ENCODE peak calls at places on chromosomes 5 and 9, in five cellular contexts. V is ovary, B is hepatocyte, D is HL-60, M is cardiac muscle cell. N is an unnamed sample.

GRCh38 chr5:59348189-59348588 is 545.3 kb downstream of the PDE4D start:
- DNase-seq in D (no peak), B (no peak), M (no peak), V (no peak), N (no peak)

GRCh38 chr5:67082941-67083340 is 113.7 kb downstream of the CD180 start:
- DNase-seq in M (peak; percentile 43), V (no peak), D (no peak), B (no peak), N (no peak)

GRCh38 chr5:6822068-6822467 is 108.8 kb downstream of the TENT4A start:
- DNase-seq in B (no peak), V (no peak), M (no peak), D (no peak), N (peak; percentile 50)

GRCh38 chr5:88438006-88438405 is 169.4 kb upstream of the TMEM161B start:
- DNase-seq in V (no peak), B (no peak), D (no peak), M (no peak), N (no peak)

GRCh38 chr5:133344266-133344665 is 268.1 kb downstream of the FSTL4 start:
- DNase-seq in D (no peak), V (no peak), M (no peak), B (no peak), N (no peak)

GRCh38 chr9:88056876-88057275 is 81.4 kb downstream of the SPATA31C2 start:
- DNase-seq in D (no peak), V (no peak), M (peak; percentile 30), B (no peak), N (no peak)

GRCh38 chr5:143397302-143398052 is 6.0 kb downstream of the NR3C1 start:
- DNase-seq in V (no peak), M (no peak), B (no peak), D (no peak), N (no peak)

GRCh38 chr9:86945868-86946711 is 1.2 kb downstream of the GAS1 start:
- DNase-seq in B (peak; percentile 82), V (peak; percentile 76), M (peak; percentile 80), D (peak; percentile 16), N (peak; percentile 79)

GRCh38 chr9:113456235-113456634 is 7.3 kb upstream of the RGS3 start:
- DNase-seq in B (no peak), M (peak; percentile 35), D (no peak), V (no peak), N (no peak)

GRCh38 chr9:2872941-2873323 is 29.0 kb upstream of the PUM3 start:
- DNase-seq in M (no peak), V (no peak), D (no peak), B (no peak), N (no peak)

DNA sequence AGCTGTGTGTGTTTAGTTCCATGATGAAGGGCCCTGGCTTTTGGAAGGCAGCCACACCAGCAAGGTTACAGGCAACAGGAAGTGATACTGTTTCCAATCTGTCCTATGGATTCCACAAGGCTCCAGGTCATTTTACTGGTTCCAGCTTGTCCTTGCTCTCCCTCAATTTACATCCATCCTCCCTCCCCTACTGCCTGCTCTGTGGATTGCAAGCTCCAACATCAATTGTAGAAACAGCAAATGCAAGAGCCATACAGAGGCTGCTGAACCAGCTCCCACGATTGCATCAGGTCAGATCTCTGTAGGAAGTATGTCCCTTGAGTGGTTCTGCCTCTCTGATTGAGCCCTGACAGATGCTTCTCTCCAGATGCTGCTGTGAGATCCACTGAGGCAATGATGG is 409.8 kb downstream of the NTRK2 start:
- DNase-seq in V (no peak), M (no peak), D (no peak), B (no peak), N (no peak)
- TF ChIP-seq CTCF in V (no peak), M (no peak), D (no peak), B (no peak), N (no peak)

DNA sequence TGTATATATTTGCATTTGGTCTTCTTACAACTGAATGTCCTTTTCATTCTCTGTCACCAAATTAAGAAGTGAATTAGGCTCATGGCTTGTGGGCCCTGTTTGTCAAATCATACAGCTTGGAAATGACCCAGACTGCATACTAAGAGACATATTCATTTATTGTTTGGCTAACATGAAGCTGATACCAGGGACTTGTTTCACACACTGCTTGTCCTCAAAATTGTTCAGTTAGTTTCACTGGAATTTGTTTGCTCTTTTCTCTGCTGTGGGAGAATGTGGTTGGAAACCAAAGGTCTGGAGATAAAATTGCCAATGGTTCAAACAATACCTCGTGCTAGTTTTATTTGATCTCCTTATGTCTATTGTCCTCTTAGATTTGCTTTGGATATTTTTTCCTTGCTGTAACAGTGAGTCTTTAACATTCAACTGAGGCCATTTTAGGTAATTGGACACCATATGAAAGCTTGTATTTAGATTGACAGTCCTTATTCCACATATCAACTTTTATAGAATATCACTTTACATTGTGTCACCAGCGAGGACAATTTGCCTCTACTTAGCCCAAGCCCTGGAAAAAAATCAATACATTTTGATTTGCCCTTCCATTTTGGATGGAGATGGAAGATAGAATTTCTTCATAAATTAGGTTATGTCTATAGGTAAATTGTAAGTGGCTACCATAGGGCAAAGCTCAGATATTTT is 144.3 kb upstream of the MTAP start:
- DNase-seq in V (no peak), B (no peak), D (no peak), M (peak; percentile 58), N (no peak)
- H3K27ac ChIP-seq in V (no peak overlapping the region), B (no peak overlapping the region), D (no peak overlapping the region), M (no peak overlapping the region), N (no peak overlapping the region)

DNA sequence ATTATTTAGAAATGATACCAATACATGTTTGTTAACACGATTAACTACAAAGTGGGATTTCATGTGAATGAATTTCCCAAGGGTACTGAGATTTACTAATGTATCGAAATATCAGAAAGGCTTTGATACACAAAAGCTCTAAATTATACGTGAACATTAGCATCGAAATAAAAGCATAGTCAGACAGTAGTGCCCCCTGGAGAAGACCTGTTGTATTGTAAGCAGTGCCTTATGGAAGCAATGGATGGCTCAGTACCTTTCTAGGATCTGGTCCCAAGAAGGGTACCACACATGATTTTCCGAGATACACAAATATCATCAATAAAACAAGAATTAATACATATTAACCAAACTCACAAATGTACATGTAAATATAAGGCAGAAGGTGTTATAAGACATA is 153.8 kb downstream of the CDH12 start:
- DNase-seq in M (no peak), D (no peak), V (no peak), B (no peak), N (no peak)
- TF ChIP-seq CTCF in M (no peak), D (no peak), V (no peak), B (no peak), N (no peak)

DNA sequence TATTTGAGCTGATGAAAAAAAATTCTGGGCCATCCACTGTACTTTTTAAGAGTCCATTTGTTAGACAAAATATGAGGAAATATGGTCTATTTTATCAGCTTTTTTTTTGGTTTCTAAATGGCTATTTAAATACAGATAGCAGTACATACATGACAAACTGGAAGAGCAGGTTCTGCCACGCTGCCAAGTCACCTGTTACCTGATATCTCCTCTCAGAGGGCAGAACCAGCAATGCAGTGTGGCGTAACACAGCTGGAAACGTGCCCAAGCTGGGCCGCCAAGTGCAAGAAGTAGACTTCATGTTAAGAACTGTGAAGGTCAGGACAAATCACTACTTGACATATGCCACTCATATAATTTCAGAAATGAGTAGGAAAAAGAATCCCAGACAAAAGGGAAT is 8.1 kb downstream of the MCIDAS start:
- DNase-seq in D (no peak), B (peak; percentile 76), M (no peak), V (no peak), N (no peak)
- H3K27ac ChIP-seq in D (no peak overlapping the region), B (no peak overlapping the region), M (no peak overlapping the region), V (no peak overlapping the region), N (no peak overlapping the region)

GRCh38 chr9:133421615-133422542 is at the start of gene ADAMTS13:
- DNase-seq in M (no peak), B (no peak), D (no peak), V (no peak), N (no peak)
- TF ChIP-seq CTCF in M (peak; percentile 7), B (peak; percentile 11), D (no peak), V (no peak), N (no peak)

GRCh38 chr9:127919253-127919815 is 2.5 kb upstream of the ST6GALNAC4 start:
- DNase-seq in M (peak; percentile 98), B (peak; percentile 93), V (peak; percentile 73), D (peak; percentile 98), N (peak; percentile 65)
- H3K27ac ChIP-seq in M (no peak overlapping the region), B (no peak overlapping the region), V (no peak overlapping the region), D (peak overlapping the region; percentile 48), N (no peak overlapping the region)

N was measured in dorsolateral prefrontal cortex.